ENCODE peak calls at places on chromosomes 7 and 10, in ten cellular contexts. Z, H, O, C, D, E, I, Q, F and G are unnamed samples.

GRCh38 chr10:125174360-125174759 is 14.0 kb upstream of the CTBP2 start:
- DNase-seq in Z (no peak), H (no peak), O (no peak), C (no peak), D (no peak), E (no peak), I (no peak), Q (no peak), F (no peak), G (no peak)

GRCh38 chr7:129502708-129503685 is 666 bp downstream of the SMKR1 start:
- DNase-seq in Z (no peak), H (peak; percentile 28), O (no peak), C (peak; percentile 63), D (no peak), E (peak; percentile 68), I (peak; percentile 21), Q (no peak), F (no peak), G (no peak)

GRCh38 chr10:96333091-96333490 is 25.7 kb downstream of the OPALIN start:
- DNase-seq in Z (no peak), H (no peak), O (no peak), C (no peak), D (no peak), E (no peak), I (no peak), Q (no peak), F (no peak), G (no peak)

GRCh38 chr10:49629286-49629915 is 15.6 kb downstream of the CHAT start:
- DNase-seq in Z (no peak), H (no peak), O (no peak), C (no peak), D (no peak), E (peak; percentile 2), I (no peak), Q (no peak), F (no peak), G (no peak)

GRCh38 chr10:77458986-77459590 is 178.5 kb downstream of the KCNMA1 start:
- DNase-seq in Z (no peak), H (no peak), O (peak; percentile 38), C (peak; percentile 70), D (no peak), E (peak; percentile 64), I (no peak), Q (no peak), F (no peak), G (no peak)

GRCh38 chr7:2808891-2809660 is 35.0 kb downstream of the GNA12 start:
- DNase-seq in Z (no peak), H (no peak), O (no peak), C (no peak), D (no peak), E (no peak), I (no peak), Q (no peak), F (no peak), G (no peak)

GRCh38 chr7:304574-305409 is 14.8 kb downstream of the FOXL3 start:
- DNase-seq in Z (no peak), H (no peak), O (no peak), C (no peak), D (no peak), E (no peak), I (no peak), Q (no peak), F (no peak), G (no peak)

GRCh38 chr10:116688241-116688711 is 54.1 kb downstream of the HSPA12A start:
- DNase-seq in Z (no peak), H (peak; percentile 56), O (peak; percentile 30), C (no peak), D (no peak), E (no peak), I (no peak), Q (no peak), F (no peak), G (no peak)

GRCh38 chr7:9091282-9091681 is 657.9 kb downstream of the NXPH1 start:
- DNase-seq in Z (no peak), H (no peak), O (no peak), C (no peak), D (no peak), E (no peak), I (no peak), Q (no peak), F (no peak), G (no peak)

GRCh38 chr10:131081786-131082185 is 229.7 kb downstream of the TCERG1L start:
- DNase-seq in Z (no peak), H (no peak), O (no peak), C (no peak), D (no peak), E (no peak), I (no peak), Q (no peak), F (peak; percentile 57), G (no peak)

GRCh38 chr7:30795161-30795943 is 24.1 kb downstream of the MINDY4 start:
- DNase-seq in Z (no peak), H (no peak), O (no peak), C (no peak), D (no peak), E (no peak), I (no peak), Q (no peak), F (no peak), G (peak; percentile 89)

GRCh38 chr10:76433161-76434005 is 1002.0 kb downstream of the LRMDA start:
- DNase-seq in Z (no peak), H (no peak), O (no peak), C (peak; percentile 96), D (no peak), E (peak; percentile 91), I (no peak), Q (no peak), F (no peak), G (no peak)

GRCh38 chr7:15086171-15086745 is 183.7 kb upstream of the DGKB start:
- DNase-seq in Z (no peak), H (no peak), O (peak; percentile 33), C (no peak), D (no peak), E (no peak), I (no peak), Q (no peak), F (no peak), G (no peak)